ENCODE peak calls at places on chromosomes 11 and 22, in nine cellular contexts. L is NK-92 treated with Interleukin-12 subunit alpha and Interleukin-12 subunit beta, amount 100 ng/mL, for 24 hours; Y is upper lobe of right lung; J is astrocyte of the cerebellum; E is BJ; T is Calu3; X is HepG2; C is Peyer's patch; N is HTR-8/SVneo. K is an unnamed sample.
A peak's percentile ranks its signal among the peaks of the same experiment; 100 is the strongest.

GRCh38 chr22:44351685-44352377 is 39.1 kb upstream of the SHISAL1 start:
- DNase-seq in N (peak; percentile 87), X (no peak), L (no peak), Y (no peak), T (peak; percentile 67), C (no peak), E (peak; percentile 71), J (peak; percentile 93), K (no peak)

GRCh38 chr22:37278261-37278660 is 4.0 kb upstream of the CYTH4 start:
- DNase-seq in X (no peak), T (no peak), Y (no peak), C (no peak), E (no peak), J (no peak), L (no peak), N (no peak), K (no peak)

GRCh38 chr11:46628961-46629360 is 11.6 kb downstream of the ATG13 start:
- DNase-seq in J (no peak), E (no peak), C (no peak), Y (no peak), T (no peak), L (no peak), N (no peak), X (no peak), K (no peak)

GRCh38 chr11:47595029-47595428 is 818 bp upstream of the C1QTNF4 start:
- DNase-seq in N (no peak), L (no peak), Y (no peak), X (no peak), T (no peak), E (no peak), C (no peak), J (no peak), K (no peak)

GRCh38 chr22:47586038-47586437 is 823.6 kb downstream of the TBC1D22A start:
- DNase-seq in L (no peak), X (no peak), J (no peak), N (no peak), Y (no peak), E (no peak), T (no peak), C (no peak), K (no peak)

GRCh38 chr11:58927393-58928081 is 11.8 kb upstream of the GLYATL1 start:
- DNase-seq in Y (no peak), N (no peak), X (peak; percentile 24), T (peak; percentile 10), C (no peak), L (no peak), J (no peak), E (no peak), K (no peak)

GRCh38 chr11:68206211-68206610 is 6.9 kb downstream of the KMT5B start:
- DNase-seq in E (no peak), X (peak; percentile 74), T (no peak), J (peak; percentile 49), Y (no peak), N (peak; percentile 82), C (peak; percentile 15), L (no peak), K (peak; percentile 44)

GRCh38 chr11:125460275-125460674 is 35.8 kb downstream of the FEZ1 start:
- DNase-seq in E (no peak), X (no peak), C (no peak), N (no peak), Y (no peak), J (no peak), T (no peak), L (no peak), K (no peak)

GRCh38 chr11:115251126-115251525 is 253.1 kb downstream of the CADM1 start:
- DNase-seq in L (no peak), Y (no peak), C (no peak), X (no peak), E (no peak), T (no peak), N (no peak), J (no peak), K (no peak)

GRCh38 chr11:78349114-78349513 is 68.5 kb downstream of the GAB2 start:
- DNase-seq in X (no peak), C (no peak), J (no peak), Y (no peak), T (no peak), N (no peak), L (no peak), E (no peak), K (no peak)